ENCODE peak calls at places on chromosomes 1 and 21, in ten cellular contexts. One of them, this sample, is unnamed.

GRCh38 chr1:154951901-154952657 is 3.8 kb downstream of the PBXIP1 start:
- DNase-seq in breast epithelium: no peak
- DNase-seq in suprapubic skin: no peak
- DNase-seq in vagina: no peak
- DNase-seq in AG04450: no peak
- DNase-seq in right cardiac atrium: peak; percentile 55
- DNase-seq in keratinocyte: no peak
- DNase-seq in CD8-positive, alpha-beta T cell: peak; percentile 72
- DNase-seq in psoas muscle: no peak
- DNase-seq in heart left ventricle: no peak
- DNase-seq in this sample: peak; percentile 71

GRCh38 chr1:39954261-39954869 is 580 bp upstream of the MFSD2A start:
- DNase-seq in breast epithelium: no peak
- DNase-seq in suprapubic skin: no peak
- DNase-seq in vagina: no peak
- DNase-seq in AG04450: no peak
- DNase-seq in right cardiac atrium: peak; percentile 79
- DNase-seq in keratinocyte: no peak
- DNase-seq in CD8-positive, alpha-beta T cell: no peak
- DNase-seq in psoas muscle: peak; percentile 57
- DNase-seq in heart left ventricle: no peak
- DNase-seq in this sample: no peak

GRCh38 chr1:171188388-171189266 is 3.5 kb downstream of the FMO2 start:
- DNase-seq in breast epithelium: peak; percentile 23
- DNase-seq in suprapubic skin: no peak
- DNase-seq in vagina: no peak
- DNase-seq in AG04450: peak; percentile 20
- DNase-seq in right cardiac atrium: peak; percentile 76
- DNase-seq in keratinocyte: peak; percentile 30
- DNase-seq in CD8-positive, alpha-beta T cell: peak; percentile 33
- DNase-seq in psoas muscle: no peak
- DNase-seq in heart left ventricle: peak; percentile 66
- DNase-seq in this sample: peak; percentile 8

GRCh38 chr1:234611153-234611798 is 1.3 kb upstream of the IRF2BP2 start:
- DNase-seq in breast epithelium: peak; percentile 66
- DNase-seq in suprapubic skin: no peak
- DNase-seq in vagina: no peak
- DNase-seq in AG04450: no peak
- DNase-seq in right cardiac atrium: no peak
- DNase-seq in keratinocyte: no peak
- DNase-seq in CD8-positive, alpha-beta T cell: no peak
- DNase-seq in psoas muscle: no peak
- DNase-seq in heart left ventricle: no peak
- DNase-seq in this sample: no peak

GRCh38 chr1:183987593-183988318 is 49.8 kb downstream of the COLGALT2 start:
- DNase-seq in breast epithelium: no peak
- DNase-seq in suprapubic skin: no peak
- DNase-seq in vagina: no peak
- DNase-seq in AG04450: no peak
- DNase-seq in right cardiac atrium: no peak
- DNase-seq in keratinocyte: no peak
- DNase-seq in CD8-positive, alpha-beta T cell: no peak
- DNase-seq in psoas muscle: no peak
- DNase-seq in heart left ventricle: no peak
- DNase-seq in this sample: no peak

GRCh38 chr1:66446261-66447001 is 87.5 kb upstream of the SGIP1 start:
- DNase-seq in breast epithelium: no peak
- DNase-seq in suprapubic skin: no peak
- DNase-seq in vagina: no peak
- DNase-seq in AG04450: no peak
- DNase-seq in right cardiac atrium: no peak
- DNase-seq in keratinocyte: no peak
- DNase-seq in CD8-positive, alpha-beta T cell: peak; percentile 34
- DNase-seq in psoas muscle: no peak
- DNase-seq in heart left ventricle: no peak
- DNase-seq in this sample: no peak

GRCh38 chr1:202965441-202965821 is 1.6 kb downstream of the CYB5R1 start:
- DNase-seq in breast epithelium: no peak
- DNase-seq in suprapubic skin: no peak
- DNase-seq in vagina: no peak
- DNase-seq in AG04450: no peak
- DNase-seq in right cardiac atrium: no peak
- DNase-seq in keratinocyte: peak; percentile 48
- DNase-seq in CD8-positive, alpha-beta T cell: no peak
- DNase-seq in psoas muscle: no peak
- DNase-seq in heart left ventricle: no peak
- DNase-seq in this sample: no peak

GRCh38 chr1:240091201-240091600 is 482 bp upstream of the FMN2 start:
- DNase-seq in breast epithelium: no peak
- DNase-seq in suprapubic skin: no peak
- DNase-seq in vagina: no peak
- DNase-seq in AG04450: no peak
- DNase-seq in right cardiac atrium: no peak
- DNase-seq in keratinocyte: no peak
- DNase-seq in CD8-positive, alpha-beta T cell: no peak
- DNase-seq in psoas muscle: no peak
- DNase-seq in heart left ventricle: no peak
- DNase-seq in this sample: no peak

GRCh38 chr21:36104306-36105300 is 30.3 kb upstream of the CBR3 start:
- DNase-seq in breast epithelium: no peak
- DNase-seq in suprapubic skin: no peak
- DNase-seq in vagina: no peak
- DNase-seq in AG04450: no peak
- DNase-seq in right cardiac atrium: peak; percentile 86
- DNase-seq in keratinocyte: no peak
- DNase-seq in CD8-positive, alpha-beta T cell: peak; percentile 72
- DNase-seq in psoas muscle: peak; percentile 60
- DNase-seq in heart left ventricle: peak; percentile 68
- DNase-seq in this sample: no peak

GRCh38 chr1:66599899-66600737 is 66.2 kb downstream of the SGIP1 start:
- DNase-seq in breast epithelium: no peak
- DNase-seq in suprapubic skin: no peak
- DNase-seq in vagina: no peak
- DNase-seq in AG04450: no peak
- DNase-seq in right cardiac atrium: no peak
- DNase-seq in keratinocyte: no peak
- DNase-seq in CD8-positive, alpha-beta T cell: no peak
- DNase-seq in psoas muscle: no peak
- DNase-seq in heart left ventricle: no peak
- DNase-seq in this sample: no peak

GRCh38 chr1:87863317-87863716 is 534.6 kb downstream of the LMO4 start:
- DNase-seq in breast epithelium: no peak
- DNase-seq in suprapubic skin: no peak
- DNase-seq in vagina: no peak
- DNase-seq in AG04450: no peak
- DNase-seq in right cardiac atrium: no peak
- DNase-seq in keratinocyte: no peak
- DNase-seq in CD8-positive, alpha-beta T cell: no peak
- DNase-seq in psoas muscle: no peak
- DNase-seq in heart left ventricle: no peak
- DNase-seq in this sample: no peak

GRCh38 chr1:58123051-58123450 is 423.5 kb downstream of the OMA1 start:
- DNase-seq in breast epithelium: no peak
- DNase-seq in suprapubic skin: no peak
- DNase-seq in vagina: no peak
- DNase-seq in AG04450: no peak
- DNase-seq in right cardiac atrium: no peak
- DNase-seq in keratinocyte: no peak
- DNase-seq in CD8-positive, alpha-beta T cell: no peak
- DNase-seq in psoas muscle: no peak
- DNase-seq in heart left ventricle: no peak
- DNase-seq in this sample: no peak

GRCh38 chr1:168019407-168019806 is 82.5 kb upstream of the MPC2 start:
- DNase-seq in breast epithelium: no peak
- DNase-seq in suprapubic skin: no peak
- DNase-seq in vagina: no peak
- DNase-seq in AG04450: no peak
- DNase-seq in right cardiac atrium: no peak
- DNase-seq in keratinocyte: no peak
- DNase-seq in CD8-positive, alpha-beta T cell: no peak
- DNase-seq in psoas muscle: no peak
- DNase-seq in heart left ventricle: no peak
- DNase-seq in this sample: no peak

GRCh38 chr1:22369294-22370189 is 82.1 kb upstream of the ZBTB40 start:
- DNase-seq in breast epithelium: no peak
- DNase-seq in suprapubic skin: no peak
- DNase-seq in vagina: no peak
- DNase-seq in AG04450: no peak
- DNase-seq in right cardiac atrium: no peak
- DNase-seq in keratinocyte: no peak
- DNase-seq in CD8-positive, alpha-beta T cell: no peak
- DNase-seq in psoas muscle: no peak
- DNase-seq in heart left ventricle: no peak
- DNase-seq in this sample: no peak

GRCh38 chr1:64000021-64000420 is 203.4 kb upstream of the UBE2U start:
- DNase-seq in breast epithelium: no peak
- DNase-seq in suprapubic skin: no peak
- DNase-seq in vagina: no peak
- DNase-seq in AG04450: no peak
- DNase-seq in right cardiac atrium: no peak
- DNase-seq in keratinocyte: no peak
- DNase-seq in CD8-positive, alpha-beta T cell: no peak
- DNase-seq in psoas muscle: no peak
- DNase-seq in heart left ventricle: no peak
- DNase-seq in this sample: no peak

DNA sequence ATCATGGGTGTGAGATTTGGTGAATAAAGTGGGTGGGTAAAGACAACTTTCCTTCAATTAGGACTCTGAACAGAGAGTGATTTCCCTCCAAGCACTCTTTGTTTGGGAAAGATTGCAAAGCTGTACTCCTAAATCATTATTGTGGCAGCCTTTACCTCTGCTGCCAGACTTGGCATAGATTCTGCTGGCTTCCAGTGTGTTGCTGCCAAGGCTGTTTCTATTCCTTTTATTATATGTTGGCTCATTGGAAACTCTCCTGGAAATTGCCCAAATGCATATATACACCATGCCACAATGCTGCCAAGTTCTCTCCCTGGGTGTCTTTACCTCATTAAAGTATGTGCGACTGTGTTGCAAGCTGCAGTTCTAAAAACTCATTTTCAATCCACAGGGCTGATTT is 668.0 kb downstream of the MRPL39 start:
- DNase-seq in breast epithelium: no peak
- DNase-seq in suprapubic skin: no peak
- DNase-seq in vagina: no peak
- DNase-seq in AG04450: no peak
- DNase-seq in right cardiac atrium: no peak
- DNase-seq in keratinocyte: no peak
- DNase-seq in CD8-positive, alpha-beta T cell: no peak
- DNase-seq in psoas muscle: no peak
- DNase-seq in heart left ventricle: no peak
- DNase-seq in this sample: no peak
- H3K9me3 ChIP-seq in breast epithelium: no peaks in the 10 kb centered on the region
- H3K9me3 ChIP-seq in suprapubic skin: no peaks in the 10 kb centered on the region
- H3K9me3 ChIP-seq in vagina: no peaks in the 10 kb centered on the region
- H3K9me3 ChIP-seq in AG04450: no peaks in the 10 kb centered on the region
- H3K9me3 ChIP-seq in right cardiac atrium: no peaks in the 10 kb centered on the region
- H3K9me3 ChIP-seq in keratinocyte: no peaks in the 10 kb centered on the region
- H3K9me3 ChIP-seq in CD8-positive, alpha-beta T cell: no peaks in the 10 kb centered on the region
- H3K9me3 ChIP-seq in psoas muscle: no peaks in the 10 kb centered on the region
- H3K9me3 ChIP-seq in heart left ventricle: no peaks in the 10 kb centered on the region
- H3K9me3 ChIP-seq in this sample: no peaks in the 10 kb centered on the region

DNA sequence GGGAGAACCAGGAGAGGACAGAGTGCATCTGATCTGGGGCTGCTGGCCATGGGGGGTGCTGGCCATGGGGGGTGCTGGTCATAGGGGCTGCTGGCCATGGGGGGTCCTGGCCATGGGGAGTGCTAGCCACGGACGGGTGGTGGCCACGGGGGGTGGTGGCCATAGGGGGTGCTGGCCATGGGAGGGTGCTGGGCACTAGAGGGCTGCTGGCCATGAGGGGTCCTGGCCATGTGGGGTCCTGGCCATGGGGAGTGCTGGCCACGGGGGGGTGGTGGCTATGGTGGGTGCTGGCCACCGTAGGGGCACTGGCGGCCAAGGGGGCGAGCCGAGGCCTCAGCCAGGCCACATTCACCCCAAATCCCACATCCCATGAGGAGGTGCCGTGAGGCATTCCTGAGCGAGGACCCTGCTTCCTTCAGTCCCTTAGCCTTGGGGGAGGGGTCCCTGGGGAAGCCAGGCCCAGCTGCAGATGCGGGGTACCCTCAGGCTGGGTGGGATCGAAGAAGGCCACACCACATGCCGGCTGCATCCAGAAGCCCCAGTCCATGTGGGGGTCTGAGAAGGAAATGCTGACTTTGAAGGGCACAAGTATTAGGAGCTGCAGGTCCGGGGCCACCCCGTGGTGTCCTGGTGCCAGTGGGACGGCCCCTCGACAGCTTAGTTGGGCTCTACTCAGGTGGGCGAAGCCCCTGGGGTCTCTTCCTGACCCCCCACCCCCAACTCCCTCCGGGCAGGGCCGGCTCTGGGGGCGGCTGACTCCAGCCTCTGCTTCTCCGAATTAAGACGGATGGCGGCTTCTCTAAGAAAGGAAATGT is 61.9 kb upstream of the TTC34 start:
- DNase-seq in breast epithelium: no peak
- DNase-seq in suprapubic skin: no peak
- DNase-seq in vagina: no peak
- DNase-seq in AG04450: no peak
- DNase-seq in right cardiac atrium: peak; percentile 30
- DNase-seq in keratinocyte: no peak
- DNase-seq in CD8-positive, alpha-beta T cell: no peak
- DNase-seq in psoas muscle: peak; percentile 7
- DNase-seq in heart left ventricle: no peak
- DNase-seq in this sample: no peak
- H3K9me3 ChIP-seq in breast epithelium: no peaks in the 10 kb centered on the region
- H3K9me3 ChIP-seq in suprapubic skin: no peaks in the 10 kb centered on the region
- H3K9me3 ChIP-seq in vagina: no peaks in the 10 kb centered on the region
- H3K9me3 ChIP-seq in AG04450: peaks cover 100% of the 10 kb centered on the region
- H3K9me3 ChIP-seq in right cardiac atrium: no peaks in the 10 kb centered on the region
- H3K9me3 ChIP-seq in keratinocyte: peaks cover 10% of the 10 kb centered on the region
- H3K9me3 ChIP-seq in CD8-positive, alpha-beta T cell: no peaks in the 10 kb centered on the region
- H3K9me3 ChIP-seq in psoas muscle: no peaks in the 10 kb centered on the region
- H3K9me3 ChIP-seq in heart left ventricle: no peaks in the 10 kb centered on the region
- H3K9me3 ChIP-seq in this sample: no peaks in the 10 kb centered on the region

GRCh38 chr21:43691801-43692200 is 27.1 kb upstream of the PDXK start:
- DNase-seq in breast epithelium: no peak
- DNase-seq in suprapubic skin: no peak
- DNase-seq in vagina: no peak
- DNase-seq in AG04450: no peak
- DNase-seq in right cardiac atrium: no peak
- DNase-seq in keratinocyte: no peak
- DNase-seq in CD8-positive, alpha-beta T cell: no peak
- DNase-seq in psoas muscle: no peak
- DNase-seq in heart left ventricle: no peak
- DNase-seq in this sample: no peak
- H3K9me3 ChIP-seq in breast epithelium: no peaks in the 10 kb centered on the region
- H3K9me3 ChIP-seq in suprapubic skin: no peaks in the 10 kb centered on the region
- H3K9me3 ChIP-seq in vagina: no peaks in the 10 kb centered on the region
- H3K9me3 ChIP-seq in AG04450: no peaks in the 10 kb centered on the region
- H3K9me3 ChIP-seq in right cardiac atrium: no peaks in the 10 kb centered on the region
- H3K9me3 ChIP-seq in keratinocyte: no peaks in the 10 kb centered on the region
- H3K9me3 ChIP-seq in CD8-positive, alpha-beta T cell: no peaks in the 10 kb centered on the region
- H3K9me3 ChIP-seq in psoas muscle: no peaks in the 10 kb centered on the region
- H3K9me3 ChIP-seq in heart left ventricle: no peaks in the 10 kb centered on the region
- H3K9me3 ChIP-seq in this sample: no peaks in the 10 kb centered on the region

DNA sequence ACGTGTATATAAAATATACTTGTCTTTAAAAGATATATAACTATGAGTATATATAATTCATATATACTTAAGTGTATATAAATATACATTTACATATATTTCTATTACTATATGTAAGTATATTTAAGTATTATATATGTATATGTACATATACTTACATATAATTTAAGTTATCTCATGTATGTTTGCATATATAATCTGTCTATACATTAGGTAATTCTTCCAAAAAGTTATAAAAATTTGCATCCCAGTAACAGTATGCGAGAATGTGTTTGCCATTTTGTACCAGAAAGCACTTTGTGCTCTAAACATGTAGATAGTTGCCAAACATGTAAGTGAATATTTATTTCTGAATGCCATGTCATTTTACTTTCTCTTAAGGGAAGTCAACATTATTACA is at the start of gene OR2AK2:
- DNase-seq in breast epithelium: no peak
- DNase-seq in suprapubic skin: no peak
- DNase-seq in vagina: no peak
- DNase-seq in AG04450: no peak
- DNase-seq in right cardiac atrium: no peak
- DNase-seq in keratinocyte: no peak
- DNase-seq in CD8-positive, alpha-beta T cell: no peak
- DNase-seq in psoas muscle: no peak
- DNase-seq in heart left ventricle: no peak
- DNase-seq in this sample: no peak
- H3K9me3 ChIP-seq in breast epithelium: no peaks in the 10 kb centered on the region
- H3K9me3 ChIP-seq in suprapubic skin: peaks cover 7% of the 10 kb centered on the region
- H3K9me3 ChIP-seq in vagina: no peaks in the 10 kb centered on the region
- H3K9me3 ChIP-seq in AG04450: peaks cover 20% of the 10 kb centered on the region
- H3K9me3 ChIP-seq in right cardiac atrium: no peaks in the 10 kb centered on the region
- H3K9me3 ChIP-seq in keratinocyte: no peaks in the 10 kb centered on the region
- H3K9me3 ChIP-seq in CD8-positive, alpha-beta T cell: no peaks in the 10 kb centered on the region
- H3K9me3 ChIP-seq in psoas muscle: no peaks in the 10 kb centered on the region
- H3K9me3 ChIP-seq in heart left ventricle: no peaks in the 10 kb centered on the region
- H3K9me3 ChIP-seq in this sample: no peaks in the 10 kb centered on the region